ENCODE peak calls at places on chromosomes 16 and 17, in five cellular contexts. D is CD8-positive, alpha-beta memory T cell; S is IMR-90; B is skeletal muscle cell; G is heart right ventricle. V is an unnamed sample.

GRCh38 chr16:74726736-74727135 is 26.1 kb upstream of the MLKL start:
- DNase-seq in D (no peak), S (no peak), B (no peak), G (no peak), V (no peak)

GRCh38 chr16:85352221-85352620 is 239.9 kb upstream of the CIBAR2 start:
- DNase-seq in D (no peak), S (no peak), B (no peak), G (no peak), V (no peak)

GRCh38 chr17:41052594-41052993 is 2.4 kb downstream of the KRTAP2-2 start:
- DNase-seq in D (no peak), S (no peak), B (no peak), G (no peak), V (no peak)

GRCh38 chr16:30974348-30974747 is 10.7 kb upstream of the HSD3B7 start:
- DNase-seq in D (no peak), S (no peak), B (no peak), G (no peak), V (no peak)

GRCh38 chr17:77325826-77326581 is 185.2 kb downstream of the SEC14L1 start:
- DNase-seq in D (no peak), S (no peak), B (no peak), G (no peak), V (no peak)

GRCh38 chr17:29069526-29070041 is 26.6 kb downstream of the PIPOX start:
- DNase-seq in D (no peak), S (peak), B (no peak), G (no peak), V (no peak)

GRCh38 chr17:41103896-41104295 is 1.3 kb upstream of the KRTAP4-9 start:
- DNase-seq in D (no peak), S (peak), B (no peak), G (no peak), V (no peak)

GRCh38 chr17:3772764-3773163 is 28.2 kb downstream of the ITGAE start:
- DNase-seq in D (no peak), S (no peak), B (no peak), G (no peak), V (no peak)

GRCh38 chr17:3964203-3965122 is at the start of gene ATP2A3:
- DNase-seq in D (peak), S (no peak), B (no peak), G (no peak), V (peak)

GRCh38 chr17:75695141-75695829 is 26.0 kb upstream of the ITGB4 start:
- DNase-seq in D (no peak), S (peak), B (no peak), G (no peak), V (no peak)

GRCh38 chr16:56609463-56609921 is 1.1 kb downstream of the MT2A start:
- DNase-seq in D (peak), S (peak), B (peak), G (peak), V (peak)

GRCh38 chr16:14409563-14409962 is 220.5 kb downstream of the PARN start:
- DNase-seq in D (no peak), S (peak), B (peak), G (no peak), V (no peak)

GRCh38 chr17:77145635-77146632 is 5.2 kb downstream of the SEC14L1 start:
- DNase-seq in D (no peak), S (peak), B (no peak), G (peak), V (no peak)

GRCh38 chr17:17868637-17869522 is 32.1 kb upstream of the SREBF1 start:
- DNase-seq in D (no peak), S (peak), B (no peak), G (peak), V (no peak)

GRCh38 chr17:22484826-22485225 is 792.5 kb downstream of the KCNJ18 start:
- DNase-seq in D (no peak), S (no peak), B (no peak), G (no peak), V (no peak)

GRCh38 chr16:79339863-79340262 is 260.7 kb downstream of the MAF start:
- DNase-seq in D (no peak), S (no peak), B (no peak), G (no peak), V (no peak)

GRCh38 chr16:85379041-85380001 is 233.8 kb upstream of the GSE1 start:
- DNase-seq in D (no peak), S (no peak), B (no peak), G (no peak), V (no peak)

GRCh38 chr17:72030067-72030899 is 90.5 kb upstream of the SOX9 start:
- DNase-seq in D (peak), S (peak), B (peak), G (peak), V (no peak)

GRCh38 chr16:89511352-89511751 is 3.1 kb downstream of the SPG7 start:
- DNase-seq in D (no peak), S (no peak), B (no peak), G (no peak), V (no peak)

GRCh38 chr17:37276475-37276874 is 99.3 kb upstream of the C17orf78 start:
- DNase-seq in D (no peak), S (peak), B (no peak), G (no peak), V (no peak)

GRCh38 chr17:67942810-67943209 is 53.5 kb downstream of the C17orf58 start:
- DNase-seq in D (no peak), S (peak), B (no peak), G (no peak), V (no peak)

GRCh38 chr17:601462-602303 is 113.0 kb downstream of the VPS53 start:
- DNase-seq in D (no peak), S (peak), B (peak), G (no peak), V (no peak)

GRCh38 chr16:20424129-20424866 is 15.0 kb downstream of the ACSM5 start:
- DNase-seq in D (no peak), S (no peak), B (no peak), G (no peak), V (no peak)

GRCh38 chr17:44569459-44569858 is 12.2 kb downstream of the FZD2 start:
- DNase-seq in D (no peak), S (no peak), B (no peak), G (no peak), V (no peak)

GRCh38 chr17:41680426-41681040 is 8.2 kb upstream of the EIF1 start:
- DNase-seq in D (no peak), S (no peak), B (no peak), G (no peak), V (no peak)

GRCh38 chr16:84194018-84194417 is 3.1 kb downstream of the ADAD2 start:
- DNase-seq in D (no peak), S (no peak), B (no peak), G (no peak), V (no peak)

GRCh38 chr17:33444731-33445130 is 151.6 kb upstream of the ASIC2 start:
- DNase-seq in D (no peak), S (no peak), B (no peak), G (no peak), V (no peak)

GRCh38 chr16:55370762-55371482 is 46.9 kb downstream of the IRX6 start:
- DNase-seq in D (no peak), S (peak), B (no peak), G (peak), V (no peak)

GRCh38 chr17:17359271-17359670 is 56.1 kb downstream of the NT5M start:
- DNase-seq in D (no peak), S (no peak), B (no peak), G (no peak), V (no peak)

GRCh38 chr17:48756816-48757215 is 28.3 kb upstream of the HOXB13 start:
- DNase-seq in D (no peak), S (no peak), B (no peak), G (no peak), V (no peak)

GRCh38 chr17:48752399-48753288 is 24.1 kb upstream of the HOXB13 start:
- DNase-seq in D (no peak), S (no peak), B (no peak), G (no peak), V (no peak)

GRCh38 chr17:48755346-48755745 is 26.8 kb upstream of the HOXB13 start:
- DNase-seq in D (no peak), S (no peak), B (no peak), G (no peak), V (no peak)

GRCh38 chr17:48753794-48754499 is 25.4 kb upstream of the HOXB13 start:
- DNase-seq in D (no peak), S (no peak), B (no peak), G (no peak), V (no peak)

GRCh38 chr17:48754500-48755261 is 26.1 kb upstream of the HOXB13 start:
- DNase-seq in D (no peak), S (no peak), B (no peak), G (no peak), V (no peak)
- H3K4me3 ChIP-seq in D (no peak), S (no peak), B (no peak), G (no peak), V (no peak)

GRCh38 chr16:54193013-54193655 is 93.5 kb downstream of the IRX3 start:
- DNase-seq in D (no peak), S (no peak), B (no peak), G (no peak), V (no peak)

GRCh38 chr16:54191163-54191562 is 95.4 kb downstream of the IRX3 start:
- DNase-seq in D (no peak), S (no peak), B (no peak), G (no peak), V (no peak)

GRCh38 chr16:54191592-54191991 is 95.0 kb downstream of the IRX3 start:
- DNase-seq in D (no peak), S (no peak), B (no peak), G (no peak), V (no peak)

GRCh38 chr16:54193656-54194007 is 93.0 kb downstream of the IRX3 start:
- DNase-seq in D (no peak), S (peak), B (no peak), G (peak), V (no peak)

DNA sequence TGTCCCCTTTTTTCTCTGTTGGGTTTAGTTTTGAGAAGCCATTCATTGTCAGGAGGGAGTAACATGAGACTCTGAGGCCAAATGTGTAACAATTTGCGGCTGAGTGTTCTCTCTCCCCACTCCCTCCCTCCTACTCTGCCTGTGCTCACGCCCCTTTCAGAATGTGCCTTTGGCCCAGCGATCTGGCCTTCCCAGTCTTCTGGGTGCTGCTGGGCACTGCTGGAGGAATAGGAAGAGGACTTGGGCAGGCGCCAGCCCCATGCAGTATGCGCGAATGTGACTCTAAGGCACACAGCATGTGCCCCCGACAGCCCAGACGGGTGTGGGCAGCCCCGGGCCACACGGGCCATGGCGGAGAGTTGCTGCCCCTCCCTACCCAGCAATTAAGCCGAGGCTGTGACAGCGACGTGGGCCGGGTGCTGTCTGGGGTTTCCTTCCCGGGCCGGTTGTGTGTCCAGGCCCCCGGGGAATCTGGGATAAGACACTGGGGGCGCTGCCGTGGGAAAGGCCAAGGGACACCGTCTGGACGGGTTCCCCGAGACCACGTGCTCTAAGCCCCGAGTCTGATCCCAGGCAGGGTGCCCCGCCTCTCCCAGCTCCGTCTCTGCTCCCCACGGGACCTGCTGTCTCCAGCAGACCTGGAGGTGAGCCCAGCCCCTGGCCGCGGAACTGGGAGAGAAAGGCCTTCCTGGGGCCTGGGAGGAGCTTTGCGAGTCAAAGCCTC is 92.4 kb downstream of the IRX3 start:
- DNase-seq in D (no peak), S (no peak), B (no peak), G (peak), V (no peak)
- H3K4me3 ChIP-seq in D (no peak), S (no peak), B (peak), G (peak), V (no peak)

DNA sequence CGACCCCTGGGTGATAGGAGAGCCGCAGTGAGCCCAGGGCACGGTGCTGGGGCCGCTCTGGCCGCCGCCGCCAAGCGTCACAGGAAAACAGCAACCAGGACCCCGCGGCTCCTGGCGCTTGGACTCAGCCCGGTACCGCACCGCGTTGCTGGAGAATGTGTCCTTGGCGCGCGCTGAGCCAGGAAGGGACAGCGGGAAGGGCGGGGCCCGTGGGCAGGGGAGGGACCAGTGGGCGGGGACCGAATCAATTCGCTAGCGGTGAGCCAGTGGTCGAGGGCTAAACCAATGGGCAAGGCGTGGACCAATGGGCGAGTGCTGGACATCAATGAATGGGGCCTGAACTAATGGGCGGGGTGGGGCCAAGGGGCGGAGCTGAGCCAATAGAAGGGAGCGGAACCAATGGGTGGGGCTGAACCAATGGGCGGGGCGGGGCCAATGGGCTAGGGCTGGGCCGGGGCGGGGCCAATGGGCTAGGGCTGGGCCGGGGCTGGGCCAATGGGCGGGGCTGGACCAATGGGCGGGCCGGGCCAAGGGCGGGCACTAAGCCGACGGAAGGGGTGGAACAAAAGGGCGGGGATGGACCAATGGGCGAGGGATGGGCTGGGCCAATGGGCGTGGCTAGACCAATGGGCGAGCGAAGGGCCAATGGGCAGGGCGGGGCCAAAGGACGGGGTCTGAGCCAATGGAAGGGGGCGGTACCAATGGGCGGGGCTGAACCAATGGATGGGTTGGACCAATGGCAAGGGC is 6.3 kb upstream of the FLYWCH1 start:
- DNase-seq in D (peak), S (peak), B (peak), G (peak), V (peak)
- H3K4me3 ChIP-seq in D (peak), S (peak), B (peak), G (peak), V (peak)

GRCh38 chr17:81150379-81151038 is 14.8 kb upstream of the PVALEF start:
- DNase-seq in D (no peak), S (no peak), B (no peak), G (no peak), V (no peak)
- H3K4me3 ChIP-seq in D (no peak), S (no peak), B (no peak), G (no peak), V (no peak)

V was measured in effector memory CD4-positive, alpha-beta T cell.